ENCODE peak calls at places on chromosomes 5 and 9, in nine cellular contexts. U, S, J, K, O, G, C, Y and B are unnamed samples.

GRCh38 chr9:124182741-124183140 is 75.0 kb upstream of the NEK6 start:
- DNase-seq in U (no peak), S (no peak), J (no peak), K (no peak), O (no peak), G (no peak), C (no peak), Y (no peak), B (no peak)

GRCh38 chr9:89848060-89849040 is 243.5 kb downstream of the GADD45G start:
- DNase-seq in U (no peak), S (peak; percentile 6), J (no peak), K (no peak), O (no peak), G (no peak), C (no peak), Y (no peak), B (no peak)

GRCh38 chr5:109485030-109485429 is 75.3 kb upstream of the PJA2 start:
- DNase-seq in U (no peak), S (peak; percentile 38), J (no peak), K (no peak), O (peak; percentile 85), G (peak; percentile 75), C (peak; percentile 93), Y (no peak), B (peak; percentile 17)

GRCh38 chr9:81588148-81588874 is 101.0 kb downstream of the TLE1 start:
- DNase-seq in U (no peak), S (peak; percentile 37), J (no peak), K (no peak), O (peak; percentile 96), G (peak; percentile 74), C (peak; percentile 89), Y (no peak), B (no peak)

GRCh38 chr5:52177193-52177592 is 610.5 kb upstream of the ITGA1 start:
- DNase-seq in U (no peak), S (no peak), J (no peak), K (no peak), O (no peak), G (no peak), C (no peak), Y (no peak), B (no peak)

GRCh38 chr5:31427013-31427783 is 104.7 kb downstream of the DROSHA start:
- DNase-seq in U (no peak), S (no peak), J (no peak), K (no peak), O (no peak), G (no peak), C (no peak), Y (no peak), B (no peak)

GRCh38 chr5:64569880-64570279 is 64.1 kb downstream of the RGS7BP start:
- DNase-seq in U (no peak), S (no peak), J (no peak), K (no peak), O (no peak), G (no peak), C (no peak), Y (no peak), B (no peak)

GRCh38 chr9:120292606-120293005 is 287.4 kb downstream of the CDK5RAP2 start:
- DNase-seq in U (no peak), S (no peak), J (no peak), K (no peak), O (no peak), G (no peak), C (no peak), Y (no peak), B (no peak)

GRCh38 chr5:155773680-155774079 is 553.3 kb upstream of the SGCD start:
- DNase-seq in U (no peak), S (no peak), J (no peak), K (no peak), O (no peak), G (no peak), C (no peak), Y (no peak), B (no peak)

GRCh38 chr5:179343021-179343781 is 2.1 kb downstream of the ADAMTS2 start:
- DNase-seq in U (no peak), S (no peak), J (no peak), K (no peak), O (no peak), G (no peak), C (peak; percentile 6), Y (no peak), B (no peak)

DNA sequence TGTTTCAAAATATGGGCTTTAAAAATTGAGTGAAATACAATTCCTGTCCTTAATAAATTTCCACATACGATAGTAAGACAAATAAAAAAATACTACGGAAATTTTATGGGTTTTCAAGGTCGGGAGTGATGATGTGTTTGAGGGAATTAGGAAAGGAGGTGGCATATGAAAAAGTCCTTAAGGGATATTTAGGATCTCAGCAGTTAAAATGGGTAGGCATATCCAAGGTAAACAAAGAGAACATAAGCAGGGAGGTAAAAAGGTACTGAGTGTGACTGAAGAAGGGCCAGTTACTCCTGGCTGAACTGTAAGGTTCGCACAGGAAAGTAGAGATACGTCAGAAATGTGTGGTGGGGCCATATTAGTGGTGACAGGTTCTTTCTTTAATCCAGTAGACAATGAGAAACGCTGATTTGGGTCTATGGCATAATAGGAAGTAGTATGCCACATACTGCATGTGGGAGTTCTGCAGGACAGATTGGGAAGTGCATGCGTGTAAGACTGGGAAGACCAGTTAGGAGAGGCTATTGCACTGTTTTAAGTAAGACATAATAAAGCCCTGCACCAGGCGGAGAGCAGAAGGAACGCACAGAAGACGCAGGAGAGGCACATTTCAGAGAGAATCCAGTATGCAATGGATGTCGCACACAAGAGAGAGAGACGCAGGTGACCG is 932 bp upstream of the HMGCR start:
- DNase-seq in U (no peak), S (no peak), J (peak; percentile 30), K (no peak), O (peak; percentile 67), G (peak; percentile 61), C (no peak), Y (peak; percentile 73), B (no peak)
- TF ChIP-seq POLR2A in U (no peak), S (no peak), J (no peak), K (no peak), O (no peak), G (no peak), C (no peak), Y (peak; percentile 24), B (no peak)

GRCh38 chr5:84290161-84290560 is 94.5 kb downstream of the EDIL3 start:
- DNase-seq in U (no peak), S (no peak), J (no peak), K (no peak), O (no peak), G (no peak), C (no peak), Y (no peak), B (no peak)

GRCh38 chr5:84290673-84291072 is 94.0 kb downstream of the EDIL3 start:
- DNase-seq in U (no peak), S (no peak), J (no peak), K (no peak), O (no peak), G (no peak), C (no peak), Y (no peak), B (no peak)

GRCh38 chr5:84292000-84292642 is 92.6 kb downstream of the EDIL3 start:
- DNase-seq in U (no peak), S (no peak), J (no peak), K (no peak), O (no peak), G (no peak), C (no peak), Y (no peak), B (no peak)

GRCh38 chr5:84287964-84288363 is 96.7 kb downstream of the EDIL3 start:
- DNase-seq in U (no peak), S (no peak), J (peak; percentile 36), K (no peak), O (no peak), G (no peak), C (no peak), Y (peak; percentile 6), B (no peak)

GRCh38 chr5:84292788-84293653 is 91.7 kb downstream of the EDIL3 start:
- DNase-seq in U (no peak), S (no peak), J (no peak), K (no peak), O (no peak), G (no peak), C (no peak), Y (no peak), B (no peak)
- TF ChIP-seq POLR2A in U (no peak), S (no peak), J (no peak), K (no peak), O (no peak), G (no peak), C (no peak), Y (no peak), B (no peak)

GRCh38 chr9:135650408-135650807 is 11.1 kb upstream of the GLT6D1 start:
- DNase-seq in U (no peak), S (no peak), J (no peak), K (no peak), O (no peak), G (no peak), C (no peak), Y (no peak), B (no peak)
- TF ChIP-seq POLR2A in U (no peak), S (no peak), J (peak; percentile 9), K (no peak), O (no peak), G (no peak), C (no peak), Y (no peak), B (no peak)

GRCh38 chr5:40833712-40834229 is 1.3 kb downstream of the RPL37 start:
- DNase-seq in U (no peak), S (no peak), J (no peak), K (no peak), O (no peak), G (no peak), C (no peak), Y (no peak), B (no peak)
- TF ChIP-seq POLR2A in U (no peak), S (no peak), J (no peak), K (no peak), O (no peak), G (no peak), C (no peak), Y (no peak), B (no peak)

GRCh38 chr9:21559402-21560280 is 77.5 kb upstream of the IFNE start:
- DNase-seq in U (no peak), S (no peak), J (no peak), K (peak; percentile 40), O (peak; percentile 68), G (peak; percentile 65), C (peak; percentile 57), Y (no peak), B (peak; percentile 7)
- TF ChIP-seq POLR2A in U (no peak), S (no peak), J (no peak), K (no peak), O (peak; percentile 4), G (no peak), C (no peak), Y (no peak), B (no peak)